ENCODE peak calls at places on chromosomes 1 and 21, in nine cellular contexts. I, L, V, U, P, G, Q, F and D are unnamed samples.

GRCh38 chr1:9121891-9122409 is 7.0 kb downstream of the GPR157 start:
- DNase-seq in I (no peak), L (no peak), V (no peak), U (no peak), P (no peak), G (no peak), Q (no peak), F (no peak), D (no peak)

GRCh38 chr1:156448134-156448967 is 52.2 kb downstream of the MEF2D start:
- DNase-seq in I (no peak), L (no peak), V (no peak), U (no peak), P (peak; percentile 9), G (no peak), Q (no peak), F (no peak), D (no peak)

GRCh38 chr21:14403681-14404318 is 20.9 kb upstream of the HSPA13 start:
- DNase-seq in I (no peak), L (no peak), V (no peak), U (no peak), P (peak; percentile 12), G (no peak), Q (no peak), F (no peak), D (no peak)

GRCh38 chr1:94597701-94598100 is 56.1 kb upstream of the F3 start:
- DNase-seq in I (no peak), L (no peak), V (no peak), U (no peak), P (peak; percentile 76), G (no peak), Q (no peak), F (no peak), D (no peak)

GRCh38 chr1:228099331-228099732 is 3.8 kb downstream of the C1orf35 start:
- DNase-seq in I (no peak), L (peak; percentile 37), V (peak; percentile 5), U (no peak), P (no peak), G (no peak), Q (no peak), F (no peak), D (no peak)

GRCh38 chr21:27244356-27244755 is 277.5 kb upstream of the ADAMTS5 start:
- DNase-seq in I (no peak), L (no peak), V (no peak), U (no peak), P (no peak), G (no peak), Q (no peak), F (no peak), D (no peak)

GRCh38 chr1:46133181-46133658 is 791 bp upstream of the PIK3R3 start:
- DNase-seq in I (no peak), L (no peak), V (peak; percentile 80), U (peak; percentile 68), P (no peak), G (peak; percentile 85), Q (no peak), F (no peak), D (no peak)

GRCh38 chr1:151457911-151458882 is 1.1 kb downstream of the POGZ start:
- DNase-seq in I (peak; percentile 61), L (peak; percentile 82), V (peak; percentile 75), U (peak; percentile 74), P (peak; percentile 86), G (peak; percentile 73), Q (peak; percentile 62), F (peak; percentile 65), D (peak; percentile 70)

GRCh38 chr1:212490276-212490675 is 57.6 kb downstream of the NENF start:
- DNase-seq in I (no peak), L (no peak), V (no peak), U (no peak), P (no peak), G (no peak), Q (no peak), F (no peak), D (no peak)

GRCh38 chr1:167404161-167404888 is 114.0 kb downstream of the CD247 start:
- DNase-seq in I (no peak), L (no peak), V (no peak), U (no peak), P (no peak), G (no peak), Q (no peak), F (no peak), D (no peak)

GRCh38 chr1:209456878-209457277 is 126.6 kb upstream of the CAMK1G start:
- DNase-seq in I (no peak), L (no peak), V (no peak), U (no peak), P (no peak), G (no peak), Q (no peak), F (peak; percentile 44), D (no peak)

GRCh38 chr21:43824250-43824882 is 35.0 kb downstream of the RRP1 start:
- DNase-seq in I (no peak), L (peak; percentile 44), V (peak; percentile 57), U (no peak), P (peak; percentile 23), G (no peak), Q (no peak), F (no peak), D (no peak)

GRCh38 chr1:12230549-12231275 is 882 bp downstream of the VPS13D start:
- DNase-seq in I (peak; percentile 34), L (peak; percentile 83), V (peak; percentile 77), U (peak; percentile 60), P (peak; percentile 14), G (peak; percentile 78), Q (no peak), F (peak; percentile 75), D (no peak)

GRCh38 chr1:146032613-146033219 is 11.2 kb upstream of the HJV start:
- DNase-seq in I (no peak), L (no peak), V (no peak), U (no peak), P (peak; percentile 48), G (no peak), Q (no peak), F (no peak), D (no peak)

GRCh38 chr1:146031476-146031875 is 9.9 kb upstream of the HJV start:
- DNase-seq in I (no peak), L (no peak), V (no peak), U (no peak), P (no peak), G (no peak), Q (no peak), F (no peak), D (no peak)

GRCh38 chr1:146034976-146035469 is 13.5 kb upstream of the HJV start:
- DNase-seq in I (no peak), L (no peak), V (no peak), U (no peak), P (no peak), G (no peak), Q (no peak), F (no peak), D (no peak)

DNA sequence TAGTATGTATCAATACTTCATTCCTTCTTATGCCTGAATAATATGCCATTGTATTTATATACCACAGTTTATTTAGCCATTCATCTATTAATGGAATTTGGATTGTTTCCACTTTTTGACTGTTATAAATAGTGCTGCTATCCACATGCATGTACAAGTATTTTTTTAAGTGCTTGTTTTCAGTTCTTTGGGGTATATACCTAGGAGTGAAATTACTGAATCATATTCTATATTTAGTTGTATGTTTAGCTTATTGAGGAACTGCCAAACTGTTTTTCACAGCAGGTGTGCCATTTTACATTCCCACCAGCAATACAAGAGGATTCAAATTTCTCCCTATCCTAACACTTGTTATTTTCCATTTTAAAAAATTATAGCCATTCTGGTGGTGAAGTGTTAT is 7.6 kb upstream of the HJV start:
- DNase-seq in I (no peak), L (no peak), V (no peak), U (no peak), P (no peak), G (no peak), Q (no peak), F (no peak), D (no peak)
- H3K4me3 ChIP-seq in I (no peak overlapping the region), L (no peak overlapping the region), V (no peak overlapping the region), U (no peak overlapping the region), P (no peak overlapping the region), G (no peak overlapping the region), Q (no peak overlapping the region), F (no peak overlapping the region), D (no peak overlapping the region)

GRCh38 chr1:230985711-230986110 is 6.8 kb downstream of the ARV1 start:
- DNase-seq in I (no peak), L (no peak), V (no peak), U (no peak), P (no peak), G (no peak), Q (no peak), F (no peak), D (no peak)
- H3K36me3 ChIP-seq in I (no peaks in the 10 kb centered on the region), L (no peaks in the 10 kb centered on the region), V (peaks cover 15% of the 10 kb centered on the region), U (peaks cover 32% of the 10 kb centered on the region), P (peaks cover 2% of the 10 kb centered on the region), G (peaks cover 45% of the 10 kb centered on the region), Q (no peaks in the 10 kb centered on the region), F (peaks cover 27% of the 10 kb centered on the region), D (peaks cover 43% of the 10 kb centered on the region)

DNA sequence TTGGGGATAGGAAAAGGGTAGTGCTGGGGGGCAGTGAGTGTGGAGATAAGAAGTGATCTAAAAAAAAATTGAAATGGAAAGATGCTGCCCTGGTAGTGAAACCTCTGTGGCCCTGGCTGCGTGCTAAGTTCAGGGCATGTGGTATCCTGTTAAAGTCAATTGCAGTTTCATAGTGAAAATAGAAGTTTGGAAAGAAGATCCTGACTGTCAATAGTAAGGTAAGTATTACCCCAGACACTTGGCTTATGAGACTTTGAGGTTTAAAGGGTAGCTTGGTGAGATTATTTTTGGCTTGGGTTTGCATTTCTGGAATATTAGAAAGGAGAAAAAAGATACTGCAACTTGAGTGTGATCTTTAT is 6.8 kb downstream of the ARID1A start:
- DNase-seq in I (no peak), L (no peak), V (no peak), U (no peak), P (no peak), G (no peak), Q (no peak), F (no peak), D (no peak)
- H3K4me3 ChIP-seq in I (no peak overlapping the region), L (no peak overlapping the region), V (no peak overlapping the region), U (no peak overlapping the region), P (no peak overlapping the region), G (no peak overlapping the region), Q (no peak overlapping the region), F (no peak overlapping the region), D (no peak overlapping the region)

GRCh38 chr1:200075522-200075921 is 48.0 kb downstream of the NR5A2 start:
- DNase-seq in I (no peak), L (no peak), V (no peak), U (no peak), P (no peak), G (peak; percentile 50), Q (no peak), F (no peak), D (no peak)
- H3K36me3 ChIP-seq in I (no peaks in the 10 kb centered on the region), L (no peaks in the 10 kb centered on the region), V (no peaks in the 10 kb centered on the region), U (no peaks in the 10 kb centered on the region), P (no peaks in the 10 kb centered on the region), G (no peaks in the 10 kb centered on the region), Q (no peaks in the 10 kb centered on the region), F (no peaks in the 10 kb centered on the region), D (no peaks in the 10 kb centered on the region)

DNA sequence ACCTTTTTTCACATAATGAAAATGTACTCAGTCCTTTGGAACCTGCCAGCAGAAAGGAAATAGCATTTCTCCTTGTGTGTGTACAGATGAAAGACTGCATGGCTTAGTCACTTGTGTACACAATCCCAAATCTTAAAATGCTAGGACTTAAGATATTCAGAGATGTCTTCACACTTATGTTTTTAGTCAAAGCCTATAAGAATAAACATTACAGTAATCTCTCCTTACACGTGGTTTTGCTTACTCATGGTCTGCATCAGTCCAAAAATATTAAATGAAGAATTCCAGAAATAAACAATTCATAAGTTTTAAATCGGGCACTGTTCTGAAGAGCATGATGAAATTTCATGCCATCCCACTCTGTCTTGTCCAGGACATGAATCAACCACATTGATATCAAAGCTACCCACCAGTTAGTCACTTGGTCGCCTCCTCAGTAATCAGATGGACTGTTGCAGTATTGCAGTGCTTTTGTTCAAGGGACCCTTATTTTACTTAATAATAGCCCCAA is 75.7 kb upstream of the RRP15 start:
- DNase-seq in I (no peak), L (no peak), V (no peak), U (no peak), P (peak; percentile 55), G (no peak), Q (no peak), F (no peak), D (no peak)
- H3K4me3 ChIP-seq in I (no peak overlapping the region), L (no peak overlapping the region), V (no peak overlapping the region), U (no peak overlapping the region), P (no peak overlapping the region), G (no peak overlapping the region), Q (no peak overlapping the region), F (no peak overlapping the region), D (no peak overlapping the region)